ENCODE peak calls at places on chromosomes 7 and 10, in seven cellular contexts. B is type B pancreatic cell; Q is left ventricle myocardium inferior; L is fibroblast of villous mesenchyme; Z is fibroblast of the aortic adventitia; F is CD4-positive, alpha-beta T cell; V is adrenal gland. J is an unnamed sample.

GRCh38 chr7:30932562-30932961 is 20.9 kb downstream of the AQP1 start:
- DNase-seq in Z (no peak), Q (no peak), V (no peak), L (no peak), F (no peak), B (no peak), J (no peak)

GRCh38 chr10:93406367-93407145 is 75.6 kb downstream of the MYOF start:
- DNase-seq in B (no peak), V (no peak), Q (no peak), Z (no peak), F (no peak), L (peak), J (no peak)

GRCh38 chr7:102728-103127 is 89.6 kb upstream of the FAM20C start:
- DNase-seq in B (no peak), V (no peak), F (no peak), L (no peak), Z (no peak), Q (no peak), J (no peak)

GRCh38 chr7:98283127-98283886 is 1.8 kb downstream of the BRI3 start:
- DNase-seq in Z (peak), B (no peak), Q (peak), V (no peak), F (no peak), L (peak), J (no peak)

GRCh38 chr7:87474533-87475358 is 734 bp downstream of the ABCB4 start:
- DNase-seq in Z (peak), L (peak), F (no peak), V (peak), B (no peak), Q (no peak), J (peak)

GRCh38 chr7:110918949-110919548 is 171.9 kb upstream of the LRRN3 start:
- DNase-seq in L (no peak), V (no peak), Q (no peak), B (no peak), F (no peak), Z (no peak), J (no peak)

GRCh38 chr7:142094861-142095260 is 16.7 kb upstream of the MGAM2 start:
- DNase-seq in V (no peak), F (no peak), Q (no peak), L (no peak), Z (no peak), B (no peak), J (no peak)

GRCh38 chr7:84025332-84025927 is 169.2 kb downstream of the SEMA3A start:
- DNase-seq in V (peak), Z (peak), Q (no peak), B (no peak), F (no peak), L (peak), J (no peak)

GRCh38 chr10:43234471-43235041 is 32.3 kb downstream of the RASGEF1A start:
- DNase-seq in Q (peak), Z (no peak), L (no peak), V (peak), B (peak), F (no peak), J (no peak)

GRCh38 chr7:96177353-96177752 is 144.5 kb downstream of the SLC25A13 start:
- DNase-seq in Q (no peak), F (no peak), B (no peak), L (no peak), V (no peak), Z (no peak), J (no peak)

GRCh38 chr7:114345494-114345893 is 69.1 kb upstream of the FOXP2 start:
- DNase-seq in F (no peak), Q (no peak), L (peak), V (no peak), Z (peak), B (no peak), J (no peak)

DNA sequence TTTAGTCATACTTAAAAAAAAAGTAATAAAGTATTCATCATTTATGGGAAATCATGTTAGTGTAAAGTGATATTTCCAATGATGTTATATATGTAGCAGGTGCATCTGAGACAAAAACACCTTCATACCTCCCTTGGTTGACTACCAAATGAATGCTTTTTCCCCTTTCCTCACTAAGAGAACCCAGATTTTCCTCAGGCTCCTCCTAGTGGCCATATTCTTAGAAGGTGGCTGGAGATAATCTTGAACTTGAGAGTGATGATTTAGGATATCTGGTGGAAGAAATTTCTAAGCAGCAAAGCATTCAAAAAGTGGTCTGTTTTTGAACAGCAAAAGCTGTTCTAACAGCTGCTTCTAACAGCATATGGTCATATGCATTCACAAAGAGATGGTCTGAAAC is 16.8 kb upstream of the DNAH11 start:
- DNase-seq in L (no peak), V (no peak), Z (peak), Q (no peak), B (no peak), F (no peak), J (no peak)
- TF ChIP-seq CTCF in L (peak), V (peak), Z (peak), Q (peak), B (peak), F (peak), J (peak)

DNA sequence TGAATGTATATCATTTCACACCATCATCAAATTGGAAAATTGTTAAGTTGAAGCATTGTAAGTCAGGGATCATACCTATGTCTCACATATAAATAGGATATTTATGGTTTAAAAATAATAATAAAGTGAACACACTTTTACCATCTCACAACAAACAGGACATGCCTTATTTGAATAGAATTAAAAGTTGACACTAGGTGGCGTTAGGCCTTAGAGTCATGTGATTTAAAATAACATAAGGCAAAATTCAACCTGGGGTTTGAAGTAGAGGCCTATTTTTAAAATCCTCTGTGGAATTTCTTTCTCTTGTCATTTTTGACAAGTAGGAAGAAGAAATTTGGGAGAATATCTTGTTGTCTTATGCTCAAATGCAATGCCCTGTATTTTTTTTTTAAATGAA is 184.7 kb upstream of the PCDH15 start:
- DNase-seq in V (no peak), L (peak), Q (no peak), B (no peak), F (no peak), Z (no peak), J (no peak)
- TF ChIP-seq CTCF in V (peak), L (no peak), Q (peak), B (peak), F (no peak), Z (no peak), J (peak)

DNA sequence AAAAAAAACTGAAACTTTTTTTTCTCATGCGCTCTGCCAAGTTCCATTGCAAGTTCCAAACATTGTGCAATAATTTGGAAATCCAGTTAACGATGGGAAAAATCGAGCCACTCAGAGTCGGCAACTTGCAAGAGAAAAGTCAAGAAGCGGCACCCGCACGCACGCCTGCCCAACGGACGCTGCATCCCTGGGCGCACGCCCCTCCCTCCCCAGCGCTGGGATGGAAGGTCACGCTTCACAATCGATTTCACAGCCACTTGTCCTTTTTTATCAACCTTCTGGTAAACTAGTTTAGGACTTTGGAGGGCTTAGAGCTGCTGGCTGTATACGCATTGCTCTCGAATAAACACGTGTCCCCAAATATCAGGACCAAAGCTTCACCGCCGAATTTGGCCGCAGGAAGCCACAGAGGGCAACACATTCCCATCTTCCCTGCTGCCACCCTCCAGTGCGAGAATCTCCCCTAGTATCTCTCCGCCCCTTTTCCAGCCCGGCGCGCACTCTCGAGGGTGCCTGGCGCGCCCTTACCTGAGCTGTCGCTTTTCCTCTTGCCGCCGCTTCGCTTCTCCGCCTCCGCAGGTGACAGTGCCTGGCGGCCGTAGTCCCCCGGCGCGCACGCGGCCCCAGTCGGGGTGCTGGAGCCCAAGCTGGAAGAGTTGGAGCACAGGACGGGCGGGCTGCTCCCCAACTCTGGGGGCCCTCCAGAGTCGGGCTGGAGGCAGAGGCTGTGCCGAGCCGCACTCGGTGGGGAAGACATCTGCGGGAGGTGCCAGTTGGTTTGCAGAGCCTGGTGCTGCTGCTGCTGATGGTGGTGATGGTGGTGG is 913 bp downstream of the MEOX2 start:
- DNase-seq in L (peak), F (no peak), Z (peak), V (no peak), B (peak), Q (peak), J (peak)
- TF ChIP-seq CTCF in L (no peak), F (no peak), Z (no peak), V (no peak), B (no peak), Q (no peak), J (no peak)

GRCh38 chr7:107130487-107131220 is 38.1 kb upstream of the HBP1 start:
- DNase-seq in F (no peak), Q (no peak), V (no peak), B (no peak), L (no peak), Z (no peak), J (no peak)
- TF ChIP-seq CTCF in F (no peak), Q (no peak), V (no peak), B (peak), L (peak), Z (peak), J (no peak)

DNA sequence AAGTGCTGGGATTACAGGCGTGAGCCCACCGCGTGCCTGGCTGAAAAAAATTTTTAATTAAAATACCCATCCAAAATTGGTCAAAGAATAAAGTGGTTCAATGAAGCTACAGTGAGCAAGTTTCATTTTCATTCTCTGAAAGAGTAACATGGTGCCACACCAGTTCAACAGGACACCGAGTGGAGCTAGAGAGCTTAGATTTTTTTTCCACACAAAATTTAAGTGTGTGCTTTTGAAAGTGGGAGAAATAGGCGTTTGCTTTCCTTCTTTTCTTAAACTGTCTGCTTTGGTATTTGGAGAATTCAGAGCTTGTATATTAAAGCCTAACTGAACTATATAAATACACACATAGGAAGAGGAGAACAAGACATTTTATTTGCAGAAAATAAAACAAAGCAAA is 43.4 kb downstream of the BPGM start:
- DNase-seq in V (no peak), Q (no peak), B (no peak), L (peak), F (no peak), Z (peak), J (no peak)
- TF ChIP-seq CTCF in V (peak), Q (peak), B (peak), L (peak), F (no peak), Z (peak), J (peak)

GRCh38 chr10:103921750-103922195 is 3.8 kb upstream of the STN1 start:
- DNase-seq in F (no peak), B (no peak), L (peak), V (no peak), Q (no peak), Z (peak), J (peak)
- TF ChIP-seq CTCF in F (no peak), B (no peak), L (no peak), V (no peak), Q (no peak), Z (peak), J (no peak)

GRCh38 chr10:25753776-25754175 is 180.3 kb upstream of the MYO3A start:
- DNase-seq in F (no peak), Z (peak), L (peak), V (no peak), B (no peak), Q (no peak), J (no peak)

GRCh38 chr10:25758511-25758910 is 175.5 kb upstream of the MYO3A start:
- DNase-seq in Q (no peak), V (no peak), L (no peak), F (no peak), Z (no peak), B (no peak), J (no peak)

GRCh38 chr10:25761937-25762336 is 172.1 kb upstream of the MYO3A start:
- DNase-seq in L (no peak), Z (no peak), V (no peak), F (no peak), Q (no peak), B (no peak), J (no peak)

GRCh38 chr10:25756784-25757183 is 177.2 kb upstream of the MYO3A start:
- DNase-seq in F (no peak), Q (no peak), B (no peak), L (no peak), V (no peak), Z (no peak), J (no peak)

DNA sequence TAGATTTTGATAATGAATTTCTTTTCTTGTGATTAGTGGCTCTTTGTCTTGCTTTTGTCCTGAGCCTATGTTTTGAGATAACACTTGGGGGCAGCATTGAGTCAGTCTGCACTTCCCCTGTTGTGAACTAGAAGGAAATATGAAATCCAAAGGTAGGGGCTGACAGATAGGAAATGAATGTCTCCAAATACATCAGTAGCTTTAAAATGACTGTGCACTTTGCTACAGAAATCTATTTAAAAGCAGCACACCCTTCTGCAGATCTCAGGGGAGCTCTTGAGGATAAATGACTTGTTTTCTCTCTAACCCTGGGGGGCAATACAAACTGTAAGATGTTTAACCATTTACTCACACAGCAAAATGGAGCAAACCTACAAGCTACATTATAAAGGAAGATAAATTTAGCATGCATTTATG is 176.0 kb upstream of the MYO3A start:
- DNase-seq in B (no peak), Q (no peak), Z (peak), L (no peak), V (peak), F (no peak), J (peak)
- TF ChIP-seq CTCF in B (peak), Q (peak), Z (peak), L (peak), V (peak), F (no peak), J (peak)

GRCh38 chr7:32316831-32317230 is 173.3 kb downstream of the LSM5 start:
- DNase-seq in B (no peak), V (no peak), L (no peak), F (no peak), Q (no peak), Z (no peak), J (no peak)
- TF ChIP-seq CTCF in B (no peak), V (no peak), L (no peak), F (no peak), Q (no peak), Z (no peak), J (no peak)

GRCh38 chr10:99731296-99732032 is 463 bp downstream of the COX15 start:
- DNase-seq in V (no peak), L (no peak), F (no peak), Q (no peak), B (no peak), Z (no peak), J (no peak)
- TF ChIP-seq CTCF in V (peak), L (no peak), F (no peak), Q (no peak), B (no peak), Z (peak), J (no peak)

J was measured in neural crest cell.